ENCODE peak calls at places on chromosome 19, in six cellular contexts. S is IMR-90, M is mammary epithelial cell, W is psoas muscle, D is foreskin fibroblast, E is lung. R is an unnamed sample.

GRCh38 chr19:31567776-31568175 is 218.5 kb upstream of the TSHZ3 start:
- DNase-seq in D (no peak), E (no peak), S (no peak), M (no peak), W (no peak), R (no peak)

GRCh38 chr19:7272856-7273578 is 21.2 kb downstream of the INSR start:
- DNase-seq in M (no peak), D (no peak), E (no peak), S (no peak), W (no peak), R (peak; percentile 38)

GRCh38 chr19:15421726-15422260 is 3.0 kb upstream of the AKAP8L start:
- DNase-seq in S (no peak), W (peak; percentile 72), E (peak; percentile 35), D (no peak), M (no peak), R (no peak)

GRCh38 chr19:18074192-18074591 is 12.5 kb downstream of the IL12RB1 start:
- DNase-seq in S (no peak), D (no peak), E (no peak), W (no peak), M (no peak), R (no peak)

GRCh38 chr19:35042056-35042730 is 672 bp downstream of the HPN start:
- DNase-seq in M (no peak), S (no peak), E (no peak), D (no peak), W (peak; percentile 67), R (no peak)

GRCh38 chr19:18340990-18341868 is 831 bp downstream of the PGPEP1 start:
- DNase-seq in S (peak; percentile 42), W (peak; percentile 84), E (peak; percentile 66), M (no peak), D (peak; percentile 75), R (peak; percentile 23)

GRCh38 chr19:31553844-31554215 is 204.6 kb upstream of the TSHZ3 start:
- DNase-seq in M (no peak), S (no peak), D (no peak), E (no peak), W (no peak), R (no peak)

GRCh38 chr19:32464279-32464678 is 58.7 kb downstream of the DPY19L3 start:
- DNase-seq in S (peak; percentile 10), D (no peak), W (no peak), E (no peak), M (peak; percentile 4), R (peak; percentile 26)

GRCh38 chr19:40594657-40595077 is 6.5 kb upstream of the LTBP4 start:
- DNase-seq in D (peak; percentile 72), W (no peak), E (no peak), M (peak; percentile 46), S (peak; percentile 70), R (no peak)

GRCh38 chr19:58218899-58219298 is 9.8 kb upstream of the ZNF544 start:
- DNase-seq in W (no peak), D (peak; percentile 40), S (no peak), E (no peak), M (no peak), R (no peak)

GRCh38 chr19:55529636-55530230 is 7.2 kb downstream of the SBK2 start:
- DNase-seq in D (no peak), M (no peak), E (no peak), S (no peak), W (no peak), R (no peak)

GRCh38 chr19:49642488-49643035 is 553 bp downstream of the SCAF1 start:
- DNase-seq in M (no peak), D (no peak), S (no peak), W (peak; percentile 38), E (no peak), R (no peak)

GRCh38 chr19:53908933-53909415 is at the start of gene CACNG7:
- DNase-seq in M (no peak), W (peak; percentile 8), E (no peak), D (peak; percentile 47), S (no peak), R (peak; percentile 35)

GRCh38 chr19:5281588-5281987 is 59.0 kb downstream of the PTPRS start:
- DNase-seq in W (peak; percentile 93), M (no peak), S (no peak), D (peak; percentile 38), E (peak; percentile 50), R (peak; percentile 14)

GRCh38 chr19:9128171-9128570 is 1.4 kb upstream of the OR7G3 start:
- DNase-seq in E (no peak), D (peak; percentile 10), W (no peak), M (peak; percentile 57), S (peak; percentile 4), R (no peak)

GRCh38 chr19:16247353-16248182 is 49.9 kb downstream of the AP1M1 start:
- DNase-seq in W (peak; percentile 94), D (peak; percentile 87), S (peak; percentile 70), M (peak; percentile 48), E (peak; percentile 90), R (peak; percentile 78)

GRCh38 chr19:13849991-13850909 is 26.7 kb upstream of the NANOS3 start:
- DNase-seq in E (peak; percentile 78), W (peak; percentile 93), D (peak; percentile 93), S (peak; percentile 71), M (peak; percentile 69), R (peak; percentile 73)

GRCh38 chr19:4878491-4878968 is 11.1 kb upstream of the PLIN3 start:
- DNase-seq in S (no peak), M (no peak), E (no peak), W (peak; percentile 86), D (no peak), R (no peak)

GRCh38 chr19:18156841-18157464 is 4.0 kb downstream of the PIK3R2 start:
- DNase-seq in M (peak; percentile 88), D (peak; percentile 95), W (peak; percentile 91), E (peak; percentile 88), S (peak; percentile 83), R (peak; percentile 87)

GRCh38 chr19:30167206-30167903 is 204.8 kb upstream of the ZNF536 start:
- DNase-seq in D (no peak), W (no peak), S (no peak), E (peak; percentile 18), M (no peak), R (no peak)

GRCh38 chr19:13127051-13127450 is 9.0 kb downstream of the NACC1 start:
- DNase-seq in E (no peak), W (no peak), S (peak; percentile 55), M (no peak), D (peak; percentile 63), R (peak; percentile 51)

GRCh38 chr19:8148410-8149231 is 771 bp downstream of the FBN3 start:
- DNase-seq in S (no peak), E (no peak), D (no peak), W (no peak), M (no peak), R (no peak)

GRCh38 chr19:39568604-39569003 is 28.6 kb upstream of the EID2 start:
- DNase-seq in W (no peak), E (no peak), D (peak; percentile 2), M (peak; percentile 20), S (no peak), R (no peak)

GRCh38 chr19:18745012-18745735 is 45.9 kb downstream of the COMP start:
- DNase-seq in S (no peak), D (no peak), M (no peak), E (no peak), W (no peak), R (no peak)

GRCh38 chr19:3976495-3977241 is 5.8 kb upstream of the DAPK3 start:
- DNase-seq in S (no peak), W (peak; percentile 92), M (no peak), D (no peak), E (peak; percentile 60), R (no peak)

GRCh38 chr19:14769201-14769600 is 9.2 kb downstream of the ADGRE2 start:
- DNase-seq in D (no peak), W (no peak), S (no peak), E (no peak), M (no peak), R (no peak)

GRCh38 chr19:28399187-28399586 is 813.8 kb downstream of the UQCRFS1 start:
- DNase-seq in D (no peak), M (no peak), W (no peak), E (no peak), S (no peak), R (no peak)

DNA sequence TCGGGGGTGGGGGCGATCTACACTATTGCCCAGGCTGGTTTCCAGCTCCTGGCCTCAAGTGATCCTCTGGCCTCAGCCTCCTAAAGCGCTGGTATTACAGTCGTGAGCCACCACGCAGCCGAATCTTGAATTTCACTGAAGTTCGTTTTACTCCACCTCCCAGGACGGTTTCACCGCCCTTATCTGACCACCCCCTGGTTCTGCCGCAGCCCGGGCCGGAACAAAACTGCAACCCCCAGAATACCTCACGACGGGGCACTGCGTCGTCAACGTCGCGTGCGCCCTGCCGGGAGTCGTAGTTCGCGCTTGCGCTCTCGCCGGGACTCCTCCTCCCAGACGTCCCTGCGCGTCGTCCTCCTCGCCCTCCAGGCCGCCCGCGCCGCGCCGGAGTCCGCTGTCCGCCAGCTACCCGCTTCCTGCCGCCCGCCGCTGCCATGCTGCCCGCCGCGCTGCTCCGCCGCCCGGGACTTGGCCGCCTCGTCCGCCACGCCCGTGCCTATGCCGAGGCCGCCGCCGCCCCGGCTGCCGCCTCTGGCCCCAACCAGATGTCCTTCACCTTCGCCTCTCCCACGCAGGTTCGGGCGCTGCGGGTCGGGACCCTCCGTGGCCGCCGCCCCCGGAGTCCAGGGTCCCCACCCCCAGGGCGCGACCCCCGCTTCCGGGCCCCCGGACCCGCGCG is at the start of gene ATP5F1D:
- DNase-seq in D (peak; percentile 99), M (peak; percentile 91), E (peak; percentile 93), W (peak; percentile 98), S (peak; percentile 95), R (peak; percentile 94)
- TF ChIP-seq CTCF in D (no peak), M (no peak), E (no peak), W (no peak), S (no peak), R (no peak)

GRCh38 chr19:46186717-46187101 is 38.7 kb downstream of the IGFL2 start:
- DNase-seq in D (no peak), S (no peak), E (no peak), M (no peak), W (no peak), R (no peak)
- H3K4me3 ChIP-seq in D (no peak overlapping the region), S (no peak overlapping the region), E (no peak overlapping the region), M (no peak overlapping the region), W (no peak overlapping the region), R (no peak overlapping the region)

DNA sequence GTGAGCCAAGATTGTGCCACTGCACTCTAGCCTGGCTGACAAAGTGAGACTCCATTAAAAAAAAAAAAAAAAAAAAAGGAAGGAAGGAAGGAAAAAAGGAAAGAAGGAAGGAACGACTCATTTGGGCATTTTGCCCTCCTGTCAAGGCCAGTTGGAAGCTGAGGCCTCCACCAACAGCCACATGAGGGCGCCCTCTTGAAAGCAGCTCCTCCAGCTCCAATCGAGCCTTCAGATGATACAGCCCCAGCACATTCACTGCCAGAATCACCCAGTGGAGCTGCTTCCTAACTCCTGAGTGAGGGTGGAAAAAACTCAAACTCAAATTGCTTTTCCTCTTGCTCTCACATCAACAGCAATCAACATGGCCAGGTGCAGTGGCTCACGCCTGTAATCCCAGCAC is 40.9 kb downstream of the GNG7 start:
- DNase-seq in E (no peak), M (no peak), S (no peak), W (no peak), D (peak; percentile 24), R (no peak)
- TF ChIP-seq CTCF in E (no peak), M (peak; percentile 23), S (peak; percentile 9), W (no peak), D (no peak), R (no peak)

DNA sequence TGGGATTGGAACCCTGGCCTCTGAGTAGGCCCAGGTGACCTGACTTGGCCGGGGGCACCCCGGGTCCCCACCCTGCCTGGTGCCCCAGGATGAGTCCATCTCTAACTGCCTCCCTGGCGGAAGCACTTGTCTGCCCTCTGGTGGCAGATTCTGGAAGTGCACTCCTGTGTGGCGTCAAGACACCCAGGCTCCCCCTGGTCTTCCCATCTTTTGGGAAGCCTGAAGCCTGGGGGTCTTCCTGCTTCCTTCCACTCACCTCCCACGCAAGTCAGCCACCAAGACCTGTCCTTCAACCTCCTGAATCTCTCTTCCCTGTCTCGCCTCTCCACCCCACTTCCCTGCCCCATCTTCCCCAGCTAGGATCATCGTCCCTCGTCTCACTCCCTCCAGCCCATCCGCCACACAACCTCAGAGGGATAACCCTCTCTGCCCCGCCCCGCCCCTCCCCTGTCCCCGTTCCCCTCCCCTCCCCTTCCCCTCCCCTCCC is 7.4 kb downstream of the RABAC1 start:
- DNase-seq in E (peak; percentile 82), M (peak; percentile 48), W (peak; percentile 88), D (peak; percentile 85), S (peak; percentile 65), R (peak; percentile 75)
- H3K4me3 ChIP-seq in E (no peak overlapping the region), M (no peak overlapping the region), W (no peak overlapping the region), D (no peak overlapping the region), S (no peak overlapping the region), R (no peak overlapping the region)